ENCODE peak calls at places on chromosomes 2 and 18, in eight cellular contexts. H, Q, R, M, L, F, N and K are unnamed samples.

GRCh38 chr2:201320701-201321100 is 36.4 kb downstream of the FLACC1 start:
- DNase-seq in H (no peak), Q (no peak), R (no peak), M (no peak), L (no peak), F (no peak), N (no peak), K (no peak)

GRCh38 chr18:46401486-46402115 is 255.4 kb downstream of the LOXHD1 start:
- DNase-seq in H (no peak), Q (no peak), R (no peak), M (no peak), L (no peak), F (no peak), N (no peak), K (no peak)

GRCh38 chr2:105166671-105167070 is 74.9 kb upstream of the GPR45 start:
- DNase-seq in H (no peak), Q (no peak), R (no peak), M (no peak), L (peak), F (no peak), N (no peak), K (no peak)

GRCh38 chr18:55988537-55988936 is 400.5 kb upstream of the TCF4 start:
- DNase-seq in H (no peak), Q (no peak), R (peak), M (peak), L (no peak), F (no peak), N (no peak), K (no peak)

GRCh38 chr2:120738786-120739771 is 3.4 kb downstream of the GLI2 start:
- DNase-seq in H (no peak), Q (no peak), R (no peak), M (no peak), L (peak), F (no peak), N (no peak), K (no peak)

GRCh38 chr2:127176371-127177311 is 43.5 kb downstream of the CYP27C1 start:
- DNase-seq in H (no peak), Q (no peak), R (no peak), M (no peak), L (peak), F (no peak), N (no peak), K (no peak)

GRCh38 chr2:180962727-180963312 is 17.6 kb upstream of the UBE2E3 start:
- DNase-seq in H (no peak), Q (no peak), R (no peak), M (no peak), L (peak), F (no peak), N (no peak), K (no peak)

GRCh38 chr2:155377178-155377780 is 678.8 kb downstream of the KCNJ3 start:
- DNase-seq in H (no peak), Q (no peak), R (no peak), M (peak), L (no peak), F (no peak), N (no peak), K (no peak)

GRCh38 chr2:168114619-168115018 is 132.8 kb downstream of the STK39 start:
- DNase-seq in H (no peak), Q (no peak), R (peak), M (no peak), L (no peak), F (no peak), N (no peak), K (no peak)

GRCh38 chr2:13009027-13009426 is 292.3 kb downstream of the TRIB2 start:
- DNase-seq in H (no peak), Q (no peak), R (no peak), M (no peak), L (no peak), F (no peak), N (no peak), K (no peak)

GRCh38 chr2:233789554-233789953 is 11.4 kb downstream of the MROH2A start:
- DNase-seq in H (peak), Q (no peak), R (no peak), M (no peak), L (no peak), F (no peak), N (no peak), K (no peak)

GRCh38 chr2:226398580-226398979 is 401.0 kb downstream of the IRS1 start:
- DNase-seq in H (no peak), Q (no peak), R (no peak), M (no peak), L (no peak), F (no peak), N (no peak), K (no peak)

GRCh38 chr18:23778828-23779227 is 89.6 kb downstream of the LAMA3 start:
- DNase-seq in H (no peak), Q (no peak), R (no peak), M (no peak), L (no peak), F (no peak), N (no peak), K (no peak)

GRCh38 chr2:229653551-229653950 is 60.8 kb downstream of the DNER start:
- DNase-seq in H (no peak), Q (no peak), R (no peak), M (no peak), L (no peak), F (no peak), N (no peak), K (no peak)

GRCh38 chr2:101619191-101619591 is 78.3 kb upstream of the MAP4K4 start:
- DNase-seq in H (no peak), Q (no peak), R (peak), M (peak), L (no peak), F (no peak), N (no peak), K (no peak)

GRCh38 chr18:36519358-36519757 is 221.8 kb downstream of the FHOD3 start:
- DNase-seq in H (no peak), Q (no peak), R (no peak), M (no peak), L (no peak), F (no peak), N (no peak), K (no peak)

GRCh38 chr2:25606892-25607291 is 66.5 kb downstream of the DTNB start:
- DNase-seq in H (no peak), Q (no peak), R (no peak), M (peak), L (no peak), F (no peak), N (no peak), K (peak)

GRCh38 chr2:95344656-95345055 is 47.5 kb downstream of the KCNIP3 start:
- DNase-seq in H (no peak), Q (no peak), R (no peak), M (no peak), L (no peak), F (no peak), N (no peak), K (no peak)

GRCh38 chr2:232885264-232885961 is 15.3 kb downstream of the SNORC start:
- DNase-seq in H (no peak), Q (no peak), R (no peak), M (no peak), L (no peak), F (no peak), N (no peak), K (no peak)

GRCh38 chr2:226489765-226490164 is 309.9 kb downstream of the IRS1 start:
- DNase-seq in H (no peak), Q (no peak), R (no peak), M (no peak), L (no peak), F (no peak), N (no peak), K (no peak)

GRCh38 chr2:17901246-17901645 is 22.8 kb downstream of the KCNS3 start:
- DNase-seq in H (no peak), Q (no peak), R (peak), M (no peak), L (no peak), F (no peak), N (no peak), K (no peak)

GRCh38 chr18:59054892-59055291 is 84.8 kb upstream of the SEC11C start:
- DNase-seq in H (no peak), Q (no peak), R (no peak), M (no peak), L (no peak), F (no peak), N (no peak), K (no peak)

GRCh38 chr2:95350320-95351079 is 52.0 kb upstream of the FAHD2A start:
- DNase-seq in H (peak), Q (no peak), R (no peak), M (no peak), L (no peak), F (no peak), N (no peak), K (no peak)

GRCh38 chr18:11671156-11671555 is 17.9 kb upstream of the GNAL start:
- DNase-seq in H (no peak), Q (no peak), R (no peak), M (no peak), L (no peak), F (no peak), N (no peak), K (no peak)

GRCh38 chr18:65754121-65754520 is 3.3 kb downstream of the CDH7 start:
- DNase-seq in H (no peak), Q (no peak), R (no peak), M (no peak), L (no peak), F (no peak), N (no peak), K (no peak)